ENCODE peak calls at places on chromosomes 7 and 10, in five cellular contexts. One of them, this sample, is unnamed.

GRCh38 chr7:66921918-66922486 is 977 bp downstream of the TMEM248 start:
- DNase-seq in GM12865: peak
- DNase-seq in prostate gland: no peak
- DNase-seq in IMR-90: no peak
- DNase-seq in tibial artery: no peak
- DNase-seq in this sample: no peak

GRCh38 chr7:69833964-69834363 is 235.7 kb downstream of the AUTS2 start:
- DNase-seq in GM12865: no peak
- DNase-seq in prostate gland: no peak
- DNase-seq in IMR-90: no peak
- DNase-seq in tibial artery: no peak
- DNase-seq in this sample: no peak

GRCh38 chr10:97361050-97361901 is 26.7 kb upstream of the FRAT2 start:
- DNase-seq in GM12865: no peak
- DNase-seq in prostate gland: no peak
- DNase-seq in IMR-90: peak
- DNase-seq in tibial artery: no peak
- DNase-seq in this sample: peak

GRCh38 chr7:16066805-16067459 is 354.4 kb downstream of the CRPPA start:
- DNase-seq in GM12865: no peak
- DNase-seq in prostate gland: no peak
- DNase-seq in IMR-90: no peak
- DNase-seq in tibial artery: no peak
- DNase-seq in this sample: no peak

GRCh38 chr10:132493756-132494290 is 43.8 kb upstream of the INPP5A start:
- DNase-seq in GM12865: no peak
- DNase-seq in prostate gland: no peak
- DNase-seq in IMR-90: no peak
- DNase-seq in tibial artery: no peak
- DNase-seq in this sample: no peak

GRCh38 chr10:103780242-103781149 is 74.9 kb downstream of the SH3PXD2A start:
- DNase-seq in GM12865: no peak
- DNase-seq in prostate gland: peak
- DNase-seq in IMR-90: no peak
- DNase-seq in tibial artery: no peak
- DNase-seq in this sample: no peak

GRCh38 chr10:92891885-92892705 is 43.8 kb downstream of the EXOC6 start:
- DNase-seq in GM12865: no peak
- DNase-seq in prostate gland: peak
- DNase-seq in IMR-90: peak
- DNase-seq in tibial artery: no peak
- DNase-seq in this sample: peak

GRCh38 chr10:78415111-78415510 is 381.4 kb downstream of the RPS24 start:
- DNase-seq in GM12865: no peak
- DNase-seq in prostate gland: no peak
- DNase-seq in IMR-90: no peak
- DNase-seq in tibial artery: no peak
- DNase-seq in this sample: no peak

GRCh38 chr10:132110091-132110490 is 44.3 kb downstream of the JAKMIP3 start:
- DNase-seq in GM12865: no peak
- DNase-seq in prostate gland: no peak
- DNase-seq in IMR-90: no peak
- DNase-seq in tibial artery: no peak
- DNase-seq in this sample: no peak

GRCh38 chr7:134892963-134893362 is 93.3 kb upstream of the AGBL3 start:
- DNase-seq in GM12865: no peak
- DNase-seq in prostate gland: no peak
- DNase-seq in IMR-90: no peak
- DNase-seq in tibial artery: no peak
- DNase-seq in this sample: no peak

DNA sequence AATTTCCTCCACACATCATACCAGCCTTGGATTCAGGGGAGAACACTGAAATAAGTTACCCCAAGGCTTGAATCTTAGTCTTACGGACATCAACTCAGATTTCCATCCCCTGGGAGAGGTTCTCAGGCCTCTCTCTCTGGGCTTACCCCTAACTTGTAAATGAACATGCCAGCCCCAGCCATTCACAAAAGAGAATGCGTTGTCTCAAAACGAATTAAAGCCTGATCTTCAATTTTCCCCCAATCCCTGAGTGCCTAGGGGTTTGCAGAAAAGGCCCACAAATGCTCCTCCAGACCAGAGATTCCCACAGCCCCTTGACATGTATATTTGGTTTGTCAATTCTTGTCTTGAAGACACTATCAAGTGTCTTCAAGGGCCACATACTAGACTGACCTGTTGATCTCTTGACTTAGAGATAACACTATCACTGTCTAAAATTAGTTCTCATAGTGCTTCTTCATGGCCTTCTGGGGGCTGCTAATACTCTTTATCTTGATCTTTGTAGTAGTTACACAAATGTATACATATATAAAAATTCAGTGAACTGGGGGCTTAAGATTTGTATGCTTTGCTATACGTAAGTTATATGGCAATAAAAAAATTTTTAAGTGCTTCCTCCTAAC is 11.9 kb upstream of the HOXA13 start:
- DNase-seq in GM12865: no peak
- DNase-seq in prostate gland: no peak
- DNase-seq in IMR-90: no peak
- DNase-seq in tibial artery: no peak
- DNase-seq in this sample: no peak
- TF ChIP-seq CTCF in GM12865: no peak
- TF ChIP-seq CTCF in prostate gland: no peak
- TF ChIP-seq CTCF in IMR-90: no peak
- TF ChIP-seq CTCF in tibial artery: no peak
- TF ChIP-seq CTCF in this sample: no peak

GRCh38 chr10:32982293-32982709 is 24.3 kb upstream of the ITGB1 start:
- DNase-seq in GM12865: no peak
- DNase-seq in prostate gland: no peak
- DNase-seq in IMR-90: peak
- DNase-seq in tibial artery: no peak
- DNase-seq in this sample: peak

GRCh38 chr10:32982911-32983310 is 24.9 kb upstream of the ITGB1 start:
- DNase-seq in GM12865: no peak
- DNase-seq in prostate gland: no peak
- DNase-seq in IMR-90: peak
- DNase-seq in tibial artery: no peak
- DNase-seq in this sample: peak

GRCh38 chr10:32980558-32981468 is 22.8 kb upstream of the ITGB1 start:
- DNase-seq in GM12865: peak
- DNase-seq in prostate gland: peak
- DNase-seq in IMR-90: peak
- DNase-seq in tibial artery: peak
- DNase-seq in this sample: peak

GRCh38 chr10:32980242-32980557 is 22.2 kb upstream of the ITGB1 start:
- DNase-seq in GM12865: no peak
- DNase-seq in prostate gland: no peak
- DNase-seq in IMR-90: no peak
- DNase-seq in tibial artery: no peak
- DNase-seq in this sample: no peak

DNA sequence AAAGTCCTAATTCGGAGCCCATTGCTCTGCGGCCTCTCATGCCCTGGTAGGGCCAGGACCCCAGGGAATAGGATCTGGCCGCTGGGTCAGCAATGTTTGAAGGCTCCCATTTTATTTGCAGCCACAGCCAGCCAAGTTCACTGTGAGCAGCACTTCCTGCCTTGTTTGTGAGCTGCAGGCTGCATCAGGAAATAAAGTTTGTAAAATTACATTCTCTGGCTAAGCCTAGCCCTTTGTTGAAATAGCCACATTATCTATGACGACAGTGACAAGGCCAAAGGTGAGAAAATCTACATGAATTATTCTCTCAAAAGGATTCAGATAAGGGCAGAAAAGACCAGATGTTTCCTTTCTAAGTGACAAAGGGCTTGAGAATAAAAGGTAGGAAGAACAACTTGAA is 23.7 kb upstream of the ITGB1 start:
- DNase-seq in GM12865: no peak
- DNase-seq in prostate gland: no peak
- DNase-seq in IMR-90: peak
- DNase-seq in tibial artery: no peak
- DNase-seq in this sample: peak
- H3K4me3 ChIP-seq in GM12865: no peak
- H3K4me3 ChIP-seq in prostate gland: no peak
- H3K4me3 ChIP-seq in IMR-90: no peak
- H3K4me3 ChIP-seq in tibial artery: no peak
- H3K4me3 ChIP-seq in this sample: no peak

GRCh38 chr7:71131256-71131752 is 640 bp upstream of the GALNT17 start:
- DNase-seq in GM12865: no peak
- DNase-seq in prostate gland: peak
- DNase-seq in IMR-90: no peak
- DNase-seq in tibial artery: peak
- DNase-seq in this sample: no peak
- TF ChIP-seq CTCF in GM12865: no peak
- TF ChIP-seq CTCF in prostate gland: no peak
- TF ChIP-seq CTCF in IMR-90: no peak
- TF ChIP-seq CTCF in tibial artery: peak
- TF ChIP-seq CTCF in this sample: no peak

DNA sequence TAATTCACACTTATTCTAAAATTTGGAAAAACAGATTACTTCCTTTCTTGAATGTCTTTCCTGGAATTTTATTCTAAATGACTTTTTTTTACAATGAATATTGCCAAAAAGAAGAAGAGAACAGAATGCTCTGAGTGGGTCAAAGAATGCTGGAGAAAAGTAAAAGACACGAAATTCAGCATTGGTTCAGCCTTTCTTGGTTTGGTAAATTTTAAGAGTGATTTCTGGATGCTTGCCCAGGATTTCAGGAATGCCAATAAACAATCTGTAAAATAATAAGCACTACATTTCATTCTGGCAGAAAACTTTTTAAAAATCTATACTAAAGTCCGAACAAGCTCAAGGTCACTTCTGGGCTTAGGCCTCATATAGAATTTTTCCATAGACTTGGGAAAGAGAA is 359.6 kb upstream of the ANKRD30A start:
- DNase-seq in GM12865: no peak
- DNase-seq in prostate gland: no peak
- DNase-seq in IMR-90: peak
- DNase-seq in tibial artery: no peak
- DNase-seq in this sample: peak
- H3K4me3 ChIP-seq in GM12865: no peak
- H3K4me3 ChIP-seq in prostate gland: no peak
- H3K4me3 ChIP-seq in IMR-90: no peak
- H3K4me3 ChIP-seq in tibial artery: no peak
- H3K4me3 ChIP-seq in this sample: no peak